ENCODE peak calls at places on chromosomes 13 and 19, in seven cellular contexts. X, J, A, L, O, V and H are unnamed samples.

GRCh38 chr13:105471683-105472082 is 1063.8 kb downstream of the EFNB2 start:
- DNase-seq in O (no peak), V (no peak), L (no peak), A (no peak), X (no peak), J (no peak), H (no peak)

GRCh38 chr13:110269509-110270185 is 37.3 kb downstream of the COL4A1 start:
- DNase-seq in O (no peak), X (peak; percentile 38), J (no peak), A (no peak), L (no peak), V (no peak), H (no peak)

GRCh38 chr13:75173457-75174356 is 308.3 kb downstream of the TBC1D4 start:
- DNase-seq in L (no peak), A (peak; percentile 35), J (no peak), O (no peak), X (no peak), V (no peak), H (no peak)

GRCh38 chr19:43743059-43743458 is 11.7 kb downstream of the SMG9 start:
- DNase-seq in X (no peak), A (no peak), L (no peak), V (no peak), J (no peak), O (no peak), H (no peak)

GRCh38 chr19:42469311-42470239 is 26.8 kb upstream of the CXCL17 start:
- DNase-seq in O (no peak), A (peak; percentile 50), X (no peak), V (no peak), L (no peak), J (no peak), H (no peak)

GRCh38 chr13:45412274-45413049 is 5.7 kb downstream of the SLC25A30 start:
- DNase-seq in O (no peak), A (no peak), L (no peak), J (no peak), V (no peak), X (no peak), H (no peak)

GRCh38 chr13:85266771-85267170 is 532.4 kb downstream of the SLITRK6 start:
- DNase-seq in X (no peak), L (no peak), J (no peak), V (no peak), A (no peak), O (no peak), H (no peak)

GRCh38 chr13:110306960-110307696 is at the start of the genes COL4A1 and COL4A2:
- DNase-seq in V (no peak), X (no peak), A (no peak), L (no peak), J (peak; percentile 84), O (no peak), H (no peak)

GRCh38 chr13:26531751-26532150 is 25.7 kb upstream of the WASF3 start:
- DNase-seq in O (no peak), L (no peak), V (no peak), J (no peak), X (no peak), A (no peak), H (no peak)

GRCh38 chr13:26529441-26529840 is 28.0 kb upstream of the WASF3 start:
- DNase-seq in O (no peak), L (peak; percentile 18), V (no peak), X (peak; percentile 84), J (no peak), A (peak; percentile 15), H (peak; percentile 64)

GRCh38 chr13:26538363-26539317 is 18.8 kb upstream of the WASF3 start:
- DNase-seq in V (no peak), J (no peak), L (no peak), A (no peak), X (no peak), O (no peak), H (peak; percentile 11)

GRCh38 chr13:26539738-26540292 is 17.7 kb upstream of the WASF3 start:
- DNase-seq in A (no peak), O (no peak), J (no peak), X (no peak), V (no peak), L (no peak), H (no peak)

GRCh38 chr13:26534036-26534726 is 23.3 kb upstream of the WASF3 start:
- DNase-seq in X (no peak), J (no peak), A (no peak), V (no peak), L (no peak), O (no peak), H (no peak)
- TF ChIP-seq JUND in X (no peak), J (no peak), A (no peak), V (no peak), L (no peak), O (no peak), H (no peak)

GRCh38 chr13:81388400-81388799 is 1047.5 kb upstream of the SPRY2 start:
- DNase-seq in X (no peak), J (no peak), V (no peak), A (no peak), O (no peak), L (no peak), H (no peak)
- TF ChIP-seq JUND in X (no peak), J (no peak), V (no peak), A (no peak), O (no peak), L (no peak), H (no peak)

DNA sequence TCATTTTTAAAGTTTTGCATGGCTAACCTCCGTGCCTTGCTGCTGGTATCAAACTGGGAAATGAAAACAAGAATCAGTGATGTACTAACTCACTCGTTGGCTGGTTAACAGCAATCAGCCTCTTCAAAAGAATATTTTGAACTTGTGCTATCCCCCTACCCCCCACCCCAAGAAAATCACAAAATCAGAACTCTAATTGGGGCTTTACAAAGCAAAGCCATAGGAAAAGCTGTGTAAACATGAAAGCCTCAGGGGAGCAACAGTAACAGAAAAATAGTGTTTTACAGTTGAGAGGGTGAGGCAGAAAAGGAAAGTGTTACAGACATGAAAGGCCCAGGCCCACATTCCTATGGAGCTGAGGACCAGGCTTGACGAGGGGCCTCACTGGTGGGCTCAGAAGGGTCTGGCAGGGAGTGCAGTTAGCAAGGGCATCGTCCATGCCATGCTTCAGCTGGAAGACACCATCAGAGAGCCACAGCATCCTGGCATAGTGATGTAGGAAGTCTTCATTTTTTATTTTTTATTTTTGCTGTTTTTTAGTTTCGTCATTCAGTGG is 217.6 kb downstream of the PCCA start:
- DNase-seq in L (no peak), X (no peak), V (no peak), A (no peak), J (no peak), O (no peak), H (no peak)
- TF ChIP-seq JUND in L (no peak), X (no peak), V (no peak), A (no peak), J (no peak), O (no peak), H (no peak)

GRCh38 chr19:35521124-35521743 is 6.9 kb downstream of the SBSN start:
- DNase-seq in O (no peak), V (no peak), A (no peak), J (no peak), X (no peak), L (no peak), H (no peak)
- TF ChIP-seq JUND in O (no peak), V (no peak), A (no peak), J (no peak), X (no peak), L (no peak), H (no peak)

DNA sequence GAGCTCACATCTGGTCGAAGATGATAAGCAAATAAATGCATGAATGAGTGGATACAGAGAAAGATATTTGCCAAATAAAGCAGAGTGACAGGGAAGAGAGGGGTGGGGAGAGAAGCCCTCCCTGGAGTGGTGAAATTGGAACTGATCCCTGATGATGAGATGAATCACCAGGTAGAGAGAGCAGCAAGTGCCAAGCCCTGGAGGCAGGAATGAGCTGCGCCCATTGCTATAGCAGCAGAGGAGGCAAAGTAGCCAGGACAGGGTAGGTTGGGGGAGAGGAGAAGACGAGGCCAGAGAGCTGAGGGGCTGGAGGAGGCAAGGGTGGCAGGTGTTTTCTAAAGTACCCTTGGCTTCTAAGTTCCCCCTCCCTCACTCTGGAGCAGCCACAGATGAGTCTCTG is 13.7 kb downstream of the FXYD5 start:
- DNase-seq in V (no peak), X (no peak), J (no peak), A (no peak), L (no peak), O (no peak), H (peak; percentile 65)
- TF ChIP-seq JUND in V (no peak), X (no peak), J (no peak), A (no peak), L (no peak), O (peak; percentile 49), H (no peak)

GRCh38 chr19:6041071-6041470 is 63.1 kb upstream of the RANBP3 start:
- DNase-seq in J (no peak), X (peak; percentile 4), L (no peak), V (no peak), A (no peak), O (no peak), H (no peak)

GRCh38 chr19:6044056-6044805 is 66.1 kb downstream of the RFX2 start:
- DNase-seq in O (no peak), J (no peak), X (peak; percentile 24), V (no peak), A (no peak), L (no peak), H (no peak)

GRCh38 chr19:6042776-6043726 is 65.1 kb upstream of the RANBP3 start:
- DNase-seq in J (no peak), X (peak; percentile 35), V (no peak), A (no peak), L (no peak), O (no peak), H (no peak)

GRCh38 chr19:6039541-6040225 is 61.7 kb upstream of the RANBP3 start:
- DNase-seq in A (no peak), O (no peak), X (peak; percentile 35), V (no peak), J (no peak), L (no peak), H (no peak)

DNA sequence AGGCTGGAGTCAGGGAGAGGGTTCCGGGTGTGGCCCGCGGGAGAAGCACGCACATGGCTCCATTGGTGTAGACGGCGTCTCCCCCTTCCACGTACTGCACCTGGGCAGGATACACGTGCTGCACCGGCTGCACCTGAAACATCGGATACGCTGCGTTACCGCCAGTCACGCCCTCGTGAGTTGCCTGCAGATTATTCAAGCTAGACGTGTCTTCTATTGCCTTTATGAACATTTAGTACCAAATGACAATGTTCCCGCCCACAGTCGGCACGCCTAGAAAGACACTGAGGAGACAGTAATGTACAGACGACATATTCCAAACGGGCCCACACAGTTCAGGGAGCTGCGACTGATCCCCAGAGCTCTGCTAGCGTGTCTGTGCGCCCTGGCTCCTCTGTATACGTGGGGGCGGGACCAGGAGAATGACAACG is 64.1 kb upstream of the RANBP3 start:
- DNase-seq in X (peak; percentile 35), A (no peak), O (no peak), V (no peak), L (no peak), J (no peak), H (no peak)
- TF ChIP-seq JUND in X (no peak), A (no peak), O (no peak), V (no peak), L (no peak), J (no peak), H (no peak)

GRCh38 chr19:21568816-21569496 is 63.6 kb downstream of the ZNF429 start:
- DNase-seq in J (no peak), A (no peak), V (no peak), L (no peak), O (no peak), X (no peak), H (no peak)
- TF ChIP-seq JUND in J (no peak), A (no peak), V (no peak), L (no peak), O (no peak), X (no peak), H (no peak)